ENCODE peak calls at places on chromosomes 16 and 17, in six cellular contexts. B is GM12878, A is HCT116, J is HepG2, N is SK-N-SH, D is K562. M is an unnamed sample.

GRCh38 chr16:89913408-89914387 is 5.0 kb upstream of the MC1R start:
- DNase-seq in B (no peak), A (no peak), J (no peak), N (no peak), D (no peak), M (no peak)

GRCh38 chr16:85234310-85235235 is 122.3 kb upstream of the CIBAR2 start:
- DNase-seq in B (no peak), A (no peak), J (peak; percentile 70), N (peak; percentile 96), D (peak; percentile 98), M (peak; percentile 92)

GRCh38 chr17:34675143-34675542 is 95.8 kb downstream of the TMEM132E start:
- DNase-seq in B (no peak), A (no peak), J (no peak), N (no peak), D (no peak), M (no peak)

GRCh38 chr16:67563708-67564468 is 1.6 kb downstream of the CTCF start:
- DNase-seq in B (no peak), A (no peak), J (peak; percentile 58), N (peak; percentile 16), D (no peak), M (peak; percentile 75)

GRCh38 chr17:2212328-2212981 is 91.1 kb downstream of the SMG6 start:
- DNase-seq in B (no peak), A (no peak), J (no peak), N (no peak), D (no peak), M (no peak)

GRCh38 chr16:20866792-20867191 is 33.4 kb downstream of the DCUN1D3 start:
- DNase-seq in B (no peak), A (no peak), J (no peak), N (no peak), D (no peak), M (no peak)

GRCh38 chr17:45366049-45366448 is 49.2 kb upstream of the MAP3K14 start:
- DNase-seq in B (no peak), A (no peak), J (no peak), N (no peak), D (no peak), M (no peak)

GRCh38 chr17:4509923-4510614 is 11.4 kb downstream of the SPNS2 start:
- DNase-seq in B (no peak), A (no peak), J (no peak), N (no peak), D (no peak), M (no peak)

GRCh38 chr16:3959148-3959547 is 78.6 kb upstream of the CREBBP start:
- DNase-seq in B (no peak), A (no peak), J (no peak), N (no peak), D (no peak), M (no peak)

GRCh38 chr17:5121186-5121841 is 5.5 kb downstream of the USP6 start:
- DNase-seq in B (no peak), A (no peak), J (no peak), N (no peak), D (no peak), M (no peak)

GRCh38 chr16:70661918-70662641 is 15.7 kb downstream of the IL34 start:
- DNase-seq in B (no peak), A (no peak), J (no peak), N (peak; percentile 45), D (no peak), M (no peak)

GRCh38 chr17:17525331-17525730 is 29.1 kb upstream of the RASD1 start:
- DNase-seq in B (no peak), A (no peak), J (no peak), N (no peak), D (no peak), M (no peak)

DNA sequence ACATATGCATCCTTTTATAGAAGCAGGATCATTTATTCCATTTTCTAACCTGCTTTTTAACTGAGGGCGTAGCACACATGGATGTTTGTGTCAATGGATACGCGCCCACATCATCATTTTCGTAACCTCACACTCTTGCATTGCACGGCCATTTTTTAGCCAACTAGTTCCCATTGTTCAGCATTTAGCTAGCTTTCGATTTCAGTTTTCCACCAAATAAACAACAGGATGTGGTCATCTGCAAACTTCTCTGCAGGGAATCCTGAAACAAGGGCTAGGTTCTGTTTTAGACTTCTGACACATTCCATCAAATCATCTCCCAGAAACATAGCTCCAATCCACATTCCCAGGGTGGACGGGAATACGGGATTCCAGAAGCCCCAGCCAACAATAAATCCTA is 6.4 kb downstream of the CYB561 start:
- DNase-seq in B (no peak), A (no peak), J (no peak), N (no peak), D (no peak), M (no peak)
- TF ChIP-seq JUND in B (no peak), A (no peak), J (no peak), N (no peak), D (no peak), M (no peak)

DNA sequence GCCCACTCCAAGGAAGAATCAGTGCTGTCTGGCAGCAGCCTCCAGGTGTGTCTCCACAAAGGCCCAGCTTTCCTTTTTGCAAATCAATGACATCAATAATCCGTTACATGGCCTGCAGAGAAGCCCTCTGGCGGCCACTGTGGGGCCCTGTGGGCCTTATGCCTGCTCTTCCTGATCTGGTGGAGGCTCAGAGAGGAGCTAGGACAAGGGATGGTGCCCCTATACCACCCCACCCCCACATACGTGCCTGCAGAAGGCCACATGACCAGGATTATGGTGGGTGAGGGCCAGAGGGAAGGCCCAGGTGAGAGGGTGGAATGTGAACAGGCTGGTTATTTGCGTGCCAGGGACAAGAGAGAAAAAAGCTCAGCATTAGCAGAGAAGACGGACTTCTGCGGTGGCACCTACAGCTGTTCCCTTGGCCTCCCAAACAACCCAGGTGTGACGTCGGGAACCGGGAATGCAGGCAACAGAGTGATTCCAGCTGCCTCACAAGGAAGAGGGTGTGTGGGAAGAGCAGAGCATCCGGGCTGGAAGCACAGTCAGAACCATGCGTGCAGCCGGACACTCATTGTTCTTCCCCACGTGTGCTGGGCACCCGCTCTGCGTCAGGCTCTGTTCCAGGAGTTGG is 22.5 kb downstream of the EIF4A3 start:
- DNase-seq in B (no peak), A (peak; percentile 29), J (peak; percentile 75), N (peak; percentile 42), D (no peak), M (peak; percentile 87)
- TF ChIP-seq JUND in B (no peak), A (no peak), J (no peak), N (no peak), D (no peak), M (no peak)

GRCh38 chr17:21363776-21364642 is 12.1 kb upstream of the KCNJ12 start:
- DNase-seq in B (no peak), A (no peak), J (no peak), N (no peak), D (no peak), M (no peak)
- TF ChIP-seq JUND in B (no peak), A (no peak), J (no peak), N (no peak), D (no peak), M (no peak)

DNA sequence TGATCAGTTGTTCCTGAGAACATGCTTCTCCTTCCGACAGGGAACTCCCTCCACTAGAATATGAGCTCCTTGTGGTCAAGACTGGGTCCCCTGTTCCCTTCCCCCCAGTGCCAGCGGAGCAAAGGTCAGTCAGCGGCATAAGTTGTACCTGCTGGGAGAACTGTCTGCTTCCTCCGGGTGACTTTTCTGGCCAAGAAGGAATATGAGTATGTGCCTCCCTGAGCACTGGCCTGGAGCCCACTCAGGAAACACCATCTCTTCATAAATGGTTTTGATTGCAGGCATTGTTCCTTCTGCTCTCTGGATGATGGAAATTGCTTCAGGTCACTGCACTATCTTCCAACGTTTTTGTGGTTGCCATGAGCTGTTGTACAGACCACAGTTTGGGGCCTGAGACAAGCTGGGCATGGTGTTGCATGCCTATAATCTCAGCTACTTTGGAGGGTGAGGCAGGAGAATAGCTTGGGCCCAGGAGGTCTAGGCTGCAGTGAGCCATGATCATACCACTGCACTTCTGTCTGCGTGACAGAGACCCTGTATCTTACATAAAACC is 2.9 kb upstream of the P4HB start:
- DNase-seq in B (no peak), A (no peak), J (no peak), N (no peak), D (no peak), M (no peak)
- TF ChIP-seq JUND in B (no peak), A (no peak), J (no peak), N (no peak), D (no peak), M (no peak)

GRCh38 chr17:21176996-21177395 is 37.0 kb downstream of the TMEM11 start:
- DNase-seq in B (no peak), A (no peak), J (no peak), N (peak; percentile 9), D (no peak), M (no peak)
- TF ChIP-seq JUND in B (no peak), A (no peak), J (no peak), N (no peak), D (no peak), M (no peak)

GRCh38 chr17:77282524-77283515 is 142.1 kb downstream of the SEC14L1 start:
- DNase-seq in B (peak; percentile 31), A (no peak), J (peak; percentile 65), N (peak; percentile 71), D (no peak), M (no peak)

GRCh38 chr17:77281904-77282367 is 141.2 kb downstream of the SEC14L1 start:
- DNase-seq in B (no peak), A (no peak), J (no peak), N (no peak), D (no peak), M (peak; percentile 73)

GRCh38 chr17:77279448-77280303 is 138.9 kb downstream of the SEC14L1 start:
- DNase-seq in B (no peak), A (peak; percentile 73), J (peak; percentile 86), N (peak; percentile 44), D (peak; percentile 86), M (no peak)

GRCh38 chr17:77281024-77281903 is 140.5 kb downstream of the SEC14L1 start:
- DNase-seq in B (no peak), A (no peak), J (peak; percentile 65), N (peak; percentile 98), D (peak; percentile 96), M (peak; percentile 89)

DNA sequence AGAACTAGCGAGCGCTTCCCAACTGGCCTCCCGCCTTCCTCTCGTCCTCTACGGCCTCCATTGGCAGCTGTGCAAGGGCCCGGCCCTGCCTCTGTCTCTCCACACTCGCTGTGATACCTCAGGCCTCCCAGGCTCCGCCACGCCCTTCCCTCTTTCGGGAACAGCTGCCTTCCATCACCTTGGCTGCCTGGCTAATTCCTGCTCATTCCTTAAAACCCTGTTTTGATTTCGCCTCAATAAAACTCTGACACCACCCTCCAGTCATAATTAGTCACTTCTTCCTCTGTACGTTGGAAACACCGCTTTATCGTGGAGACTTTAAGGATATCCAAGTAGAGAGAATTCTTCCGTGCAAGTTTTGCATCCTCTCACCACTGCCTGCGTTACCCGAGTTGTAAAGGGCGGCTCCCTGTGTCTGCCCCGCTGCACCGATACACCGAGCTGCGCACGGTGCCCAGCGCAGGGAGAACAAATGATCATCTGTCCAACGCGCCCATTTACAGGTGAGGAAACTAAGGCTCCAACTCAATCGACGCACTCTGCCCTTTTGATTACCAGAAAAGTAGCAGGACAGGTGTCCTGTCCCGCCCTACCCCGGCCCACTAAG is 139.6 kb downstream of the SEC14L1 start:
- DNase-seq in B (no peak), A (peak; percentile 68), J (no peak), N (peak; percentile 33), D (no peak), M (peak; percentile 45)
- TF ChIP-seq JUND in B (no peak), A (no peak), J (no peak), N (no peak), D (no peak), M (no peak)

GRCh38 chr16:69469807-69470561 is 45.6 kb downstream of the CYB5B start:
- DNase-seq in B (peak; percentile 90), A (no peak), J (no peak), N (no peak), D (no peak), M (no peak)
- TF ChIP-seq JUND in B (no peak), A (no peak), J (no peak), N (no peak), D (no peak), M (no peak)

GRCh38 chr17:55237268-55237667 is 27.5 kb upstream of the HLF start:
- DNase-seq in B (no peak), A (no peak), J (no peak), N (no peak), D (no peak), M (no peak)
- TF ChIP-seq JUND in B (no peak), A (no peak), J (no peak), N (no peak), D (no peak), M (no peak)

M was measured in T47D.